ENCODE peak calls at places on chromosomes 16 and 17, in eight cellular contexts. N is AG09319; U is adrenal gland; A is non-pigmented ciliary epithelial cell; H is neural crest cell; F is ovary; M is activated T-helper 1 cell treated with anti-CD3 and anti-CD28 coated beads, Interleukin-2, amount 50 U/mL, for 16 hours; Q is Daoy. X is an unnamed sample.

GRCh38 chr17:50426814-50427787 is 1.1 kb downstream of the ACSF2 start:
- DNase-seq in N (no peak), U (peak), A (no peak), H (no peak), F (peak), M (no peak), Q (no peak), X (no peak)

GRCh38 chr16:81652798-81653505 is 126.1 kb upstream of the PLCG2 start:
- DNase-seq in N (no peak), U (no peak), A (no peak), H (no peak), F (no peak), M (no peak), Q (no peak), X (no peak)

GRCh38 chr16:83701494-83701893 is 106.3 kb upstream of the HSBP1 start:
- DNase-seq in N (no peak), U (peak), A (no peak), H (peak), F (no peak), M (no peak), Q (peak), X (no peak)

GRCh38 chr16:28494141-28494851 is at the start of gene APOBR:
- DNase-seq in N (no peak), U (peak), A (no peak), H (no peak), F (no peak), M (peak), Q (peak), X (peak)

GRCh38 chr16:74842413-74842812 is 67.8 kb upstream of the FA2H start:
- DNase-seq in N (no peak), U (peak), A (no peak), H (no peak), F (no peak), M (no peak), Q (no peak), X (no peak)

GRCh38 chr17:59914274-59914854 is 21.4 kb downstream of the RPS6KB1 start:
- DNase-seq in N (peak), U (no peak), A (no peak), H (no peak), F (no peak), M (no peak), Q (peak), X (no peak)

GRCh38 chr17:9907131-9907530 is 2.1 kb upstream of the RCVRN start:
- DNase-seq in N (no peak), U (no peak), A (no peak), H (no peak), F (no peak), M (no peak), Q (no peak), X (no peak)

GRCh38 chr16:15775663-15776304 is 81.0 kb downstream of the MYH11 start:
- DNase-seq in N (no peak), U (no peak), A (no peak), H (no peak), F (no peak), M (no peak), Q (no peak), X (no peak)

GRCh38 chr17:2695961-2696760 is 15.4 kb downstream of the CLUH start:
- DNase-seq in N (no peak), U (peak), A (no peak), H (no peak), F (peak), M (no peak), Q (no peak), X (no peak)

GRCh38 chr17:37714897-37715296 is 30.0 kb downstream of the HNF1B start:
- DNase-seq in N (no peak), U (no peak), A (no peak), H (no peak), F (no peak), M (no peak), Q (no peak), X (no peak)

GRCh38 chr17:61322316-61323014 is 77.2 kb upstream of the TBX2 start:
- DNase-seq in N (no peak), U (no peak), A (no peak), H (no peak), F (no peak), M (no peak), Q (no peak), X (no peak)

GRCh38 chr17:4938670-4939553 is 934 bp downstream of the SLC25A11 start:
- DNase-seq in N (no peak), U (no peak), A (no peak), H (no peak), F (no peak), M (no peak), Q (no peak), X (no peak)

GRCh38 chr16:35776-36305 is 17.6 kb downstream of the POLR3K start:
- DNase-seq in N (no peak), U (no peak), A (no peak), H (no peak), F (no peak), M (no peak), Q (no peak), X (no peak)

GRCh38 chr16:23539984-23540816 is 16.9 kb downstream of the EARS2 start:
- DNase-seq in N (no peak), U (no peak), A (no peak), H (no peak), F (no peak), M (no peak), Q (no peak), X (no peak)